ENCODE peak calls at places on chromosome 11, in five cellular contexts. U is HCT116, N is HepG2, T is K562, D is SK-N-SH. K is an unnamed sample.
A peak's percentile ranks its signal among the peaks of the same experiment; 100 is the strongest.

GRCh38 chr11:97905101-97905500 is 1115.6 kb upstream of the CNTN5 start:
- DNase-seq in N (no peak), T (no peak), D (no peak), U (no peak), K (no peak)

GRCh38 chr11:133650082-133650481 is 117.8 kb upstream of the OPCML start:
- DNase-seq in N (no peak), U (no peak), T (no peak), D (no peak), K (no peak)

GRCh38 chr11:67289651-67290479 is 762 bp downstream of the ANKRD13D start:
- DNase-seq in D (peak; percentile 68), T (peak; percentile 55), N (no peak), U (no peak), K (no peak)

GRCh38 chr11:15770798-15771414 is 585.4 kb downstream of the SOX6 start:
- DNase-seq in U (peak; percentile 13), T (peak; percentile 61), N (peak; percentile 25), D (no peak), K (peak; percentile 36)

GRCh38 chr11:47387944-47388696 is 9.8 kb upstream of the SPI1 start:
- DNase-seq in U (no peak), T (no peak), N (no peak), D (no peak), K (no peak)

GRCh38 chr11:109970516-109971183 is 122.5 kb upstream of the ZC3H12C start:
- DNase-seq in N (no peak), D (no peak), U (no peak), T (no peak), K (no peak)

GRCh38 chr11:43942651-43943356 is 367 bp downstream of the C11orf96 start:
- DNase-seq in N (no peak), D (peak; percentile 61), T (peak; percentile 51), U (no peak), K (peak; percentile 40)

GRCh38 chr11:1665313-1665712 is 31.7 kb upstream of the KRTAP5-6 start:
- DNase-seq in N (no peak), U (no peak), T (no peak), D (no peak), K (no peak)

GRCh38 chr11:34536056-34536455 is 22.5 kb upstream of the ELF5 start:
- DNase-seq in N (no peak), T (no peak), D (no peak), U (no peak), K (no peak)

GRCh38 chr11:71252434-71252781 is at the start of gene SHANK2:
- DNase-seq in T (no peak), N (no peak), D (peak; percentile 60), U (no peak), K (peak; percentile 84)

GRCh38 chr11:14334893-14335292 is 24.1 kb downstream of the RRAS2 start:
- DNase-seq in N (no peak), U (no peak), D (no peak), T (no peak), K (no peak)

GRCh38 chr11:126345283-126345682 is 10.2 kb upstream of the ST3GAL4 start:
- DNase-seq in T (no peak), U (no peak), N (no peak), D (no peak), K (no peak)

GRCh38 chr11:65486570-65487466 is 12.0 kb upstream of the MALAT1 start:
- DNase-seq in N (no peak), D (no peak), T (no peak), U (no peak), K (no peak)

GRCh38 chr11:104650234-104650633 is 248.0 kb downstream of the CASP12 start:
- DNase-seq in D (no peak), N (no peak), U (no peak), T (no peak), K (no peak)

GRCh38 chr11:76588455-76589325 is 81.9 kb downstream of the LRRC32 start:
- DNase-seq in D (peak; percentile 10), T (peak; percentile 9), U (no peak), N (no peak), K (no peak)

GRCh38 chr11:66045177-66045639 is 3.8 kb downstream of the GAL3ST3 start:
- DNase-seq in N (peak; percentile 65), U (peak; percentile 63), T (peak; percentile 87), D (peak; percentile 97), K (peak; percentile 87)

GRCh38 chr11:16252373-16252772 is 104.0 kb downstream of the SOX6 start:
- DNase-seq in N (peak; percentile 12), T (peak; percentile 22), D (peak; percentile 0), U (no peak), K (peak; percentile 40)

GRCh38 chr11:61083601-61084147 is 18.6 kb upstream of the CD5 start:
- DNase-seq in D (no peak), U (no peak), T (no peak), N (no peak), K (no peak)

GRCh38 chr11:69460540-69461257 is 20.8 kb upstream of the LINC01488 start:
- DNase-seq in D (no peak), T (no peak), N (peak; percentile 30), U (peak; percentile 29), K (peak; percentile 48)

GRCh38 chr11:113894421-113894996 is 10.1 kb upstream of the HTR3B start:
- DNase-seq in D (no peak), U (no peak), T (no peak), N (no peak), K (no peak)

GRCh38 chr11:63905179-63905578 is 11.8 kb downstream of the RCOR2 start:
- DNase-seq in U (no peak), D (no peak), N (no peak), T (no peak), K (no peak)

GRCh38 chr11:75263944-75264349 is 23.4 kb downstream of the TPBGL start:
- DNase-seq in N (no peak), U (no peak), D (no peak), T (no peak), K (no peak)

GRCh38 chr11:132746305-132746704 is 786.0 kb downstream of the OPCML start:
- DNase-seq in U (no peak), N (no peak), D (no peak), T (no peak), K (no peak)

GRCh38 chr11:127136438-127136837 is 135.9 kb upstream of the KIRREL3 start:
- DNase-seq in U (no peak), N (no peak), T (no peak), D (no peak), K (no peak)

GRCh38 chr11:69799097-69799496 is 20.1 kb downstream of the FGF3 start:
- DNase-seq in D (no peak), N (no peak), U (no peak), T (no peak), K (no peak)

GRCh38 chr11:73950869-73951710 is at the start of gene DNAJB13:
- DNase-seq in U (peak; percentile 38), T (peak; percentile 67), N (peak; percentile 77), D (peak; percentile 72), K (peak; percentile 88)

GRCh38 chr11:118226294-118226693 is 1.5 kb upstream of the JAML start:
- DNase-seq in T (peak; percentile 34), N (no peak), D (no peak), U (no peak), K (no peak)

GRCh38 chr11:64852804-64853520 is 8.5 kb upstream of the CDC42BPG start:
- DNase-seq in N (no peak), D (no peak), T (no peak), U (no peak), K (no peak)

GRCh38 chr11:43810929-43811596 is 69.6 kb upstream of the ALKBH3 start:
- DNase-seq in T (peak; percentile 33), D (no peak), N (no peak), U (no peak), K (no peak)

GRCh38 chr11:104433751-104434150 is 269.8 kb upstream of the PDGFD start:
- DNase-seq in N (no peak), U (no peak), T (no peak), D (no peak), K (no peak)

GRCh38 chr11:7573558-7574296 is 59.9 kb downstream of the PPFIBP2 start:
- DNase-seq in D (no peak), U (no peak), T (no peak), N (peak; percentile 92), K (no peak)

GRCh38 chr11:36703055-36703404 is 105.0 kb upstream of the RAG2 start:
- DNase-seq in D (no peak), T (no peak), U (no peak), N (no peak), K (no peak)
- TF ChIP-seq JUND in D (no peak), T (no peak), U (no peak), N (no peak), K (no peak)

DNA sequence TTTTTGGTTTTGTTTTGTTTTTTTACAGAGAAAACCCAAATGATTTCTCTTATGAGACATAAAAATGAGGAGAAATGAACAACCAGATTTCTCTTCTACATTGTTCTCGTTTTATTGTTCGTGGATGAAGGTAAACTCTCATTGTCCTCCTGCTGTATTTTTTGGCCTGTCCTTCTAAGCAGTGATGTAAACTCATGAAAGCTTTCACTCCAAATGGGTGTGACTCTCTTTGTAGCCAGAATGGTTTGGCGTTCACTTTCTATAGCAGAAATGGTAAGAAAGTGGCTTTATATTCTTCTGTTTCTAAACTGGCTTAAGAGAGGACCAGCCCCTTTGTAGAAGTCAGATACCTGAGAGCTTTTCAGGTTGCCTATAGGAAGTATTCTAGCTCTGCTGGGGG is 15.5 kb upstream of the BMAL1 start:
- DNase-seq in D (no peak), T (no peak), N (no peak), U (peak; percentile 23), K (no peak)
- TF ChIP-seq JUND in D (no peak), T (no peak), N (no peak), U (no peak), K (no peak)

DNA sequence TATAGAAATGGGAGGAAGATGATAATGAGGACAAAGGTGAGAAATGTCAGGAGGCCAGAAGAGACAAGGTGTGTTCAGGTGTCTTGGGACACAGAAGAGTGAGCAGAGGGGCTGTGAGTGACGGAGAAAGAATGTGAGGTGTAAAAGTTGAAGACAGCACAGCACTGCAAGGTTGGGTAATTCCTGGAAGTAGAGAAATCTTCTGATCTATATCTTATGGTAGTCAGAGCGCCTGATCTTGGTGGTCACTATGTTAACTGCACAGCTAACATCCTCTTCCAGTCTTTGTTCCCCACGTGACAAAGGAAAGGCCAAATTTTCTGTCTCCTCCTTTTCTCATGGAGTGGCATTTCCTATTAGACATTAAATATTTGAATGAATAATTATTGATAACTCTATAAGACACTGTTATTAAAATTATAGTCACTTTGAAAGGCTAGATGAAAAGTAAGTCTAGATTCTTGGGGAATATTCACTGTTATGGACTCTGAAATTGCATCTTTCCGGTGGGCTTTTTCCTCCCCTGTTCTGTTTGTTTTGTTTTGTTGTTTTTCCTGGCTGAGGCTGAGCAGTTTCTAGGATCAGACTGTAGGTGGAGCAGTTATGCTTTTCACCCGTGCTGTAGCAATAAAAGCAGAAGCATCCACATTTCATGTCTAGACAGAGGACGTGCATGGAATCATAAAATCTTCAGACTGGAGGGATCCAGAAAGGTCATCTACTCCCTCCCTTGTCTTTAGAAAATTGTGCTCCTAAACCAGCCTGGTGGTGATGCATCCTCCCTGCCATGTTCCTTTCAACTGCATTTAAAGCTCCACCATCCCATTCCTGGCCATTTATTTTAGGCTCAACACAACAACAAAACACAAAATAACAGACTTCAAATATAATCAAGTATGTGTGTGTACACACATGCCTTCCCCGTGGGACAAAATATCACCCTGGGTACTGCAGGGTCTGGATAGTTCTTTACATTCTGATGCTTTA is 26.6 kb downstream of the SC5D start:
- DNase-seq in U (peak; percentile 32), T (peak; percentile 21), D (peak; percentile 68), N (peak; percentile 30), K (peak; percentile 31)
- TF ChIP-seq JUND in U (no peak), T (no peak), D (no peak), N (no peak), K (no peak)

DNA sequence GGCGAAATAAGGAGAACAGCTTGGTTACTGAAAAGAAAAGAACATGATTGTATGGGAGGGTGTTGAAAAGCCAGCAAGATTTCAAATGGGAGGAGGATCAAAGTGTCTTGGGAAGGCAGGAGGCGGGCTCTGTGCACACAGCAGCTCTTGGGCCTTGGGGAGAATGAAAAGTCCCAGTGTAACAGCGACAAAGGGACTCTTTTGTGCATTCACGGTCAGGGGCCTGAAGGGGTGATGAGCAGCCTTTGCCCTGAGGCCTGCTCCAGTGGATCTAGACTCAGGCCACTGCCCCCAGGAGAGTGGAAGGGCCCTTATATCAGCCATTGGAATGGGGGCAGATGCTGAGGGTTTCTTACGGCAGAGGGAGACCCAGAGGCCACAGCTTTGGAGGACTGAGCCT is 135.4 kb downstream of the ADAMTS15 start:
- DNase-seq in N (no peak), U (no peak), D (no peak), T (no peak), K (no peak)
- TF ChIP-seq JUND in N (no peak), U (no peak), D (no peak), T (no peak), K (no peak)

K was measured in T47D.